ENCODE peak calls at places on chromosome 7, in seven cellular contexts. S is GM23248, I is hepatocyte, Q is cardiac muscle cell, B is cardiac fibroblast, Z is kidney epithelial cell, V is pancreas. R is an unnamed sample.

GRCh38 chr7:1665721-1666250 is 4.3 kb upstream of the ELFN1 start:
- DNase-seq in I (peak; percentile 49), S (peak; percentile 65), B (peak; percentile 15), Z (no peak), V (peak; percentile 67), Q (peak; percentile 38), R (no peak)

GRCh38 chr7:78953726-78954363 is 499.6 kb downstream of the MAGI2 start:
- DNase-seq in Q (no peak), S (peak; percentile 16), I (no peak), Z (no peak), V (no peak), B (no peak), R (no peak)

GRCh38 chr7:36396150-36396549 is 6.5 kb downstream of the ANLN start:
- DNase-seq in B (peak; percentile 23), Q (no peak), Z (no peak), I (peak; percentile 23), V (no peak), S (no peak), R (no peak)

GRCh38 chr7:484365-485101 is 35.1 kb downstream of the PDGFA start:
- DNase-seq in I (no peak), S (no peak), Z (no peak), V (peak; percentile 60), B (no peak), Q (no peak), R (no peak)

GRCh38 chr7:77702451-77703219 is 6.4 kb downstream of the RSBN1L start:
- DNase-seq in B (no peak), I (no peak), Q (no peak), Z (no peak), S (peak; percentile 45), V (no peak), R (no peak)

GRCh38 chr7:132145466-132145865 is 430.8 kb downstream of the PLXNA4 start:
- DNase-seq in Z (peak; percentile 87), V (no peak), S (peak; percentile 97), Q (peak; percentile 85), I (peak; percentile 45), B (peak; percentile 60), R (no peak)

GRCh38 chr7:64463636-64464375 is 99.1 kb downstream of the ZNF680 start:
- DNase-seq in I (no peak), Q (peak; percentile 62), V (peak; percentile 38), Z (peak; percentile 63), B (peak; percentile 69), S (peak; percentile 87), R (no peak)

GRCh38 chr7:28862876-28863275 is 95.3 kb downstream of the TRIL start:
- DNase-seq in B (no peak), V (no peak), S (no peak), Q (peak; percentile 14), I (no peak), Z (no peak), R (no peak)

GRCh38 chr7:33643497-33643896 is 261.8 kb upstream of the BMPER start:
- DNase-seq in S (no peak), B (no peak), Q (no peak), I (no peak), V (no peak), Z (no peak), R (no peak)

GRCh38 chr7:49295136-49295535 is 370.8 kb downstream of the CDC14C start:
- DNase-seq in S (peak; percentile 22), Z (peak; percentile 2), Q (peak; percentile 39), B (peak; percentile 6), I (no peak), V (no peak), R (no peak)

GRCh38 chr7:148337566-148337965 is 253.0 kb upstream of the C7orf33 start:
- DNase-seq in I (peak; percentile 30), B (no peak), Z (no peak), Q (no peak), S (no peak), V (no peak), R (no peak)

GRCh38 chr7:30321992-30322637 is 37.7 kb downstream of the ZNRF2 start:
- DNase-seq in I (no peak), S (peak; percentile 69), Q (peak; percentile 56), V (no peak), Z (no peak), B (peak; percentile 53), R (no peak)

GRCh38 chr7:138610671-138611170 is 90.4 kb downstream of the SVOPL start:
- DNase-seq in Z (no peak), V (no peak), B (no peak), Q (no peak), I (peak; percentile 60), S (no peak), R (no peak)

GRCh38 chr7:138186951-138187351 is 110.7 kb downstream of the AKR1D1 start:
- DNase-seq in I (peak; percentile 59), Q (peak; percentile 86), B (peak; percentile 94), Z (peak; percentile 94), S (peak; percentile 35), V (no peak), R (no peak)

GRCh38 chr7:49432245-49432644 is 341.2 kb upstream of the VWC2 start:
- DNase-seq in B (no peak), Z (no peak), S (no peak), I (no peak), V (no peak), Q (no peak), R (no peak)

GRCh38 chr7:617614-618538 is 98.2 kb upstream of the PDGFA start:
- DNase-seq in I (peak; percentile 55), Z (no peak), S (no peak), B (no peak), Q (no peak), V (no peak), R (no peak)

GRCh38 chr7:23107781-23108180 is 2.2 kb downstream of the KLHL7 start:
- DNase-seq in Z (no peak), Q (no peak), V (no peak), S (no peak), I (no peak), B (no peak), R (no peak)

GRCh38 chr7:134014935-134015334 is 112.2 kb upstream of the LRGUK start:
- DNase-seq in B (peak; percentile 9), Z (no peak), I (no peak), S (peak; percentile 36), V (no peak), Q (no peak), R (no peak)

GRCh38 chr7:66238712-66239466 is 33.8 kb downstream of the TPST1 start:
- DNase-seq in Q (no peak), B (no peak), I (no peak), V (no peak), Z (no peak), S (no peak), R (no peak)

GRCh38 chr7:67791918-67792317 is 795.3 kb downstream of the TYW1 start:
- DNase-seq in B (no peak), V (no peak), I (no peak), Z (no peak), Q (no peak), S (no peak), R (no peak)

GRCh38 chr7:122902751-122903495 is 16.7 kb upstream of the CADPS2 start:
- DNase-seq in S (peak; percentile 6), Z (no peak), V (no peak), B (peak; percentile 27), I (no peak), Q (peak; percentile 2), R (no peak)

GRCh38 chr7:116271980-116272886 is 61.9 kb downstream of the TES start:
- DNase-seq in V (no peak), S (peak; percentile 96), Z (peak; percentile 92), B (peak; percentile 97), I (peak; percentile 69), Q (peak; percentile 94), R (no peak)

GRCh38 chr7:150945171-150945852 is 32.8 kb downstream of the KCNH2 start:
- DNase-seq in V (peak; percentile 54), I (peak; percentile 23), S (no peak), B (no peak), Q (no peak), Z (no peak), R (peak; percentile 22)

GRCh38 chr7:15326044-15326644 is 235.7 kb downstream of the AGMO start:
- DNase-seq in B (peak; percentile 73), Z (no peak), Q (peak; percentile 58), V (no peak), S (peak; percentile 61), I (peak; percentile 34), R (no peak)

GRCh38 chr7:157568071-157568784 is 231.4 kb downstream of the DNAJB6 start:
- DNase-seq in Z (no peak), B (no peak), I (no peak), V (peak; percentile 43), Q (no peak), S (no peak), R (no peak)

DNA sequence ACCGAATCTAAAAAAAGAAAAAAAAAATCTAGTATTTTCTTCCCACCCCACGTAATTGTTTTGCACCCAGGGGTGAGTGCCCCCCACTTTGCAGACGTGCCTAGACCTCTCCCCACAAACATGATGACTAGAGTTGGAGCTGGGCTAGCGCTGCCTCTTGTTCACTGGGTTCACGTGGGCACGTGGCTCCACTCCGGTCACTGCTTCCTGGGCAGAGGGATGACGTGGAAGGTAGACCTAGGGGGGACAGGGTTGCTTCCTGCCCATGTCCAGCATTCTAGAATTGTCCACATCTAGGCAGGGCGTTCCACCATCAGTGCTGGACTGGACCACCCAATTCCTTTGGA is 861 bp upstream of the LIMK1 start:
- DNase-seq in S (no peak), B (no peak), I (no peak), Q (no peak), Z (no peak), V (no peak), R (no peak)
- H3K4me3 ChIP-seq in S (no peak overlapping the region), B (no peak overlapping the region), I (no peak overlapping the region), Q (no peak overlapping the region), Z (no peak overlapping the region), V (no peak overlapping the region), R (no peak overlapping the region)

DNA sequence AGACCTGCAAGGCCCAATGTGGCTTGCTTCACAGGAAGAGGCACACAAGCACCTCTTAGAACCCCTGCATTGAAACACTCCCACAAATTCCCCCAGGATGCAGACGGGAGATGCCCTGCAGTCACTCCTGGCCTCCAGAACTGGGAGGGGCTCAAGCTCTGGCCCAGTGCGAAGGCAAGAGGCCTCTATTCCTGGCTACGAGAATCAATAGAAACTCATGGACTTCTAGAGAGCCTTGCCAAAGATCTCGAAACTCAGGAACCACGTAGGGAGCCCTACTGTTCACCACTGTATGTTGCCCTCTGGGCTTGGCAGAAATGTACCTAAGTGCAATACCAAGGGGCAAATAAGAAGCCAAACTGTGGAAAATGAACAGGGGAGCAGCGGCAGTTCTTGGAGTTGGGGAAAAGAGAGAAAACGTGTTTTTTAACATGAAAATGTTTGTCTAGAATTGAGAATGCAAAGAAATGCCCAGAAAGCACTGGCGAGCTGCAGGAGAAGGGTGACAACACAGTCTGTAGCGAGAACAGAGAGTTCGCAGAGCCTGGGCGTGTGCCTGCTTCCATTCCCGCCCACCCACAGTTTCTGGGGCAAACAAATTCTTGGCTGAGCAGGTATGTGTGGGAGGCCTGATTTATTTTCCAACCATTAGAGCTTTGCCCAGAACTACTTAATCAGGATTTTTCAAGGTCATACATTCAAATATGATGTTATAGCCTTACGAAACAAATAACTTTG is 260.5 kb upstream of the KLF14 start:
- DNase-seq in Z (no peak), V (no peak), I (peak; percentile 16), B (no peak), S (peak; percentile 77), Q (peak; percentile 47), R (peak; percentile 78)
- H3K4me3 ChIP-seq in Z (no peak overlapping the region), V (no peak overlapping the region), I (no peak overlapping the region), B (no peak overlapping the region), S (peak overlapping the region; percentile 55), Q (no peak overlapping the region), R (peak overlapping the region; percentile 3)

GRCh38 chr7:16433568-16434122 is 12.3 kb upstream of the CRPPA start:
- DNase-seq in Z (no peak), B (no peak), V (no peak), I (no peak), S (no peak), Q (no peak), R (no peak)
- H3K4me3 ChIP-seq in Z (no peak overlapping the region), B (no peak overlapping the region), V (no peak overlapping the region), I (no peak overlapping the region), S (no peak overlapping the region), Q (no peak overlapping the region), R (peak overlapping the region; percentile 5)

GRCh38 chr7:69588773-69589172 is 9.5 kb upstream of the AUTS2 start:
- DNase-seq in Z (no peak), Q (no peak), V (no peak), I (no peak), B (no peak), S (no peak), R (no peak)
- H3K4me3 ChIP-seq in Z (no peak overlapping the region), Q (no peak overlapping the region), V (no peak overlapping the region), I (no peak overlapping the region), B (no peak overlapping the region), S (no peak overlapping the region), R (no peak overlapping the region)